ENCODE peak calls at places on chromosomes 12 and 14, in ten cellular contexts. C is upper lobe of right lung, Z is cardiac muscle cell, B is brain microvascular endothelial cell, V is retinal pigment epithelial cell, H is heart left ventricle, X is astrocyte, Y is GM23338, I is heart right ventricle, M is psoas muscle. L is an unnamed sample.

GRCh38 chr12:127785936-127786335 is 481.0 kb upstream of the TMEM132C start:
- DNase-seq in C (no peak), Z (no peak), B (no peak), V (peak), H (no peak), X (no peak), Y (no peak), I (no peak), M (no peak), L (no peak)

GRCh38 chr12:124451637-124452243 is 115.7 kb downstream of the NCOR2 start:
- DNase-seq in C (no peak), Z (no peak), B (no peak), V (no peak), H (no peak), X (no peak), Y (no peak), I (no peak), M (no peak), L (no peak)

GRCh38 chr12:11687538-11687937 is 38.1 kb downstream of the ETV6 start:
- DNase-seq in C (no peak), Z (peak), B (no peak), V (no peak), H (no peak), X (no peak), Y (no peak), I (no peak), M (no peak), L (no peak)

GRCh38 chr14:78157855-78158436 is 12.2 kb upstream of the NRXN3 start:
- DNase-seq in C (peak), Z (peak), B (no peak), V (no peak), H (no peak), X (peak), Y (peak), I (peak), M (no peak), L (no peak)

GRCh38 chr12:846376-846775 is 94.0 kb downstream of the WNK1 start:
- DNase-seq in C (no peak), Z (no peak), B (no peak), V (no peak), H (no peak), X (no peak), Y (no peak), I (no peak), M (no peak), L (no peak)

GRCh38 chr12:89827592-89827991 is 119.0 kb upstream of the ATP2B1 start:
- DNase-seq in C (no peak), Z (no peak), B (no peak), V (no peak), H (no peak), X (no peak), Y (no peak), I (no peak), M (no peak), L (no peak)

GRCh38 chr12:88944403-88944802 is 364.1 kb upstream of the KITLG start:
- DNase-seq in C (no peak), Z (peak), B (peak), V (no peak), H (no peak), X (peak), Y (no peak), I (no peak), M (no peak), L (no peak)

GRCh38 chr12:64685076-64685475 is 74.1 kb downstream of the GNS start:
- DNase-seq in C (no peak), Z (no peak), B (no peak), V (no peak), H (no peak), X (no peak), Y (no peak), I (no peak), M (no peak), L (no peak)

GRCh38 chr14:41636492-41637392 is 30.1 kb downstream of the LRFN5 start:
- DNase-seq in C (no peak), Z (peak), B (no peak), V (no peak), H (no peak), X (peak), Y (peak), I (no peak), M (no peak), L (no peak)

GRCh38 chr12:66804555-66804954 is 125.7 kb upstream of the GRIP1 start:
- DNase-seq in C (no peak), Z (no peak), B (no peak), V (no peak), H (no peak), X (no peak), Y (peak), I (no peak), M (no peak), L (no peak)

GRCh38 chr12:117404940-117405339 is 43.5 kb upstream of the NOS1 start:
- DNase-seq in C (no peak), Z (no peak), B (no peak), V (no peak), H (no peak), X (no peak), Y (no peak), I (no peak), M (no peak), L (no peak)

GRCh38 chr14:22546722-22547071 is 42.3 kb downstream of the DAD1 start:
- DNase-seq in C (no peak), Z (no peak), B (no peak), V (no peak), H (no peak), X (no peak), Y (no peak), I (no peak), M (no peak), L (no peak)

GRCh38 chr12:68198490-68199086 is 27.0 kb downstream of the IL26 start:
- DNase-seq in C (no peak), Z (no peak), B (no peak), V (no peak), H (no peak), X (no peak), Y (no peak), I (no peak), M (no peak), L (no peak)

GRCh38 chr14:55832122-55832911 is 252.3 kb downstream of the KTN1 start:
- DNase-seq in C (no peak), Z (no peak), B (peak), V (no peak), H (no peak), X (no peak), Y (no peak), I (no peak), M (no peak), L (no peak)

GRCh38 chr14:51369814-51370213 is 129.8 kb downstream of the TMX1 start:
- DNase-seq in C (no peak), Z (no peak), B (no peak), V (no peak), H (no peak), X (no peak), Y (peak), I (no peak), M (no peak), L (no peak)

GRCh38 chr12:103884316-103884715 is 43.3 kb upstream of the NT5DC3 start:
- DNase-seq in C (no peak), Z (peak), B (peak), V (no peak), H (no peak), X (peak), Y (peak), I (no peak), M (no peak), L (peak)

GRCh38 chr12:93573552-93574223 is 1.2 kb downstream of the SOCS2 start:
- DNase-seq in C (no peak), Z (no peak), B (no peak), V (no peak), H (peak), X (peak), Y (peak), I (peak), M (no peak), L (no peak)

GRCh38 chr12:3233813-3234212 is 156.6 kb downstream of the TSPAN9 start:
- DNase-seq in C (no peak), Z (no peak), B (no peak), V (no peak), H (no peak), X (no peak), Y (no peak), I (no peak), M (no peak), L (no peak)

GRCh38 chr12:92002195-92002649 is 143.4 kb downstream of the BTG1 start:
- DNase-seq in C (no peak), Z (no peak), B (no peak), V (no peak), H (no peak), X (peak), Y (no peak), I (no peak), M (no peak), L (no peak)

GRCh38 chr12:125340791-125341190 is 275.6 kb downstream of the AACS start:
- DNase-seq in C (no peak), Z (peak), B (peak), V (peak), H (peak), X (peak), Y (no peak), I (peak), M (no peak), L (peak)

GRCh38 chr14:81459912-81460311 is 59.8 kb upstream of the STON2 start:
- DNase-seq in C (no peak), Z (no peak), B (no peak), V (no peak), H (no peak), X (no peak), Y (no peak), I (no peak), M (no peak), L (no peak)

DNA sequence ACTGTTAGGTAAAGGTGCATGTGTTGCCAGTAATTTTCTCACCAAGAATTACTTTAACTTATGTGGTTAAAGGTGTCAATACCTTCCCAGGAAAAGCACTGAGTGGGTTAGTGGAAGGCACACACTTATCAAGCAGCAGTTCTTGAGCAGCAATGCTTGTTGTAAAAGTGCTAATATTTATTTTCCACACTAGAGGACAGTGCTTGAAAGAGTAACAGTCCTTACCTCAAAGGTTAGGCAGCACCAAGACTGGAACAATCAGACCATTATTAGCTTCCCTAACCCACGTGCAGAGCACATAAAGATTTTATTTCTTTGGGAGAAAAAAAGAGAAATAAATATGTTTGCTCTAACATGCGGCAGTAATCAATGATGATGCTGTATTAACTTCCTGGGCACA is 48.8 kb upstream of the KRR1 start:
- DNase-seq in C (no peak), Z (peak), B (peak), V (peak), H (no peak), X (peak), Y (peak), I (no peak), M (no peak), L (peak)
- TF ChIP-seq CTCF in C (peak), Z (peak), B (peak), V (peak), H (peak), X (peak), Y (peak), I (no peak), M (peak), L (peak)

DNA sequence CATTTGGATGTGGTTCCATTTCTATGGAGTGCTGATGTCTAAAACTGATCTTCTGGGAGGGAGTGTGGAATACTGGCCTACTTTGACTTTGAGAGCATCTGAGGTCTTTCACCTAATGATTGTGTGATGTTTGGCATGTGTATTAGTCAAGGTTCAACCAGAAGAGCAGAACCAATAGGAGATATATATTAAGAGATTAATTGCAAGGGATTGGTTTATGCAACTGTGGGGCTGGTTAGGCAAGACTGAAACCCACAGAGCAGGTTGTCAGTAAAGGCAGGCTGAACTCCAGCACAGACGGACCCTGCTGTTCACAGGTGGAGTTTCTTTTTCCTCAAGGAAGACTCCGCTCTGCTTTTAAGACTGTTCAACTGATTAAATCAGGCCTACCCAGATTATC is 11.6 kb downstream of the BMAL2 start:
- DNase-seq in C (no peak), Z (no peak), B (no peak), V (no peak), H (no peak), X (no peak), Y (no peak), I (no peak), M (no peak), L (no peak)
- H3K4me3 ChIP-seq in C (no peak), Z (no peak), B (no peak), V (no peak), H (no peak), X (peak), Y (no peak), I (no peak), M (no peak), L (no peak)

GRCh38 chr14:105532111-105532623 is 5.8 kb downstream of the TMEM121 start:
- DNase-seq in C (peak), Z (no peak), B (no peak), V (no peak), H (no peak), X (no peak), Y (no peak), I (no peak), M (no peak), L (no peak)

GRCh38 chr14:105533811-105534498 is 7.6 kb downstream of the TMEM121 start:
- DNase-seq in C (peak), Z (no peak), B (no peak), V (no peak), H (no peak), X (no peak), Y (no peak), I (no peak), M (no peak), L (no peak)

GRCh38 chr14:105531088-105531957 is 4.9 kb downstream of the TMEM121 start:
- DNase-seq in C (peak), Z (no peak), B (no peak), V (no peak), H (no peak), X (no peak), Y (no peak), I (no peak), M (no peak), L (no peak)

GRCh38 chr14:105533391-105533790 is 7.0 kb downstream of the TMEM121 start:
- DNase-seq in C (peak), Z (no peak), B (no peak), V (no peak), H (no peak), X (no peak), Y (no peak), I (no peak), M (no peak), L (no peak)

DNA sequence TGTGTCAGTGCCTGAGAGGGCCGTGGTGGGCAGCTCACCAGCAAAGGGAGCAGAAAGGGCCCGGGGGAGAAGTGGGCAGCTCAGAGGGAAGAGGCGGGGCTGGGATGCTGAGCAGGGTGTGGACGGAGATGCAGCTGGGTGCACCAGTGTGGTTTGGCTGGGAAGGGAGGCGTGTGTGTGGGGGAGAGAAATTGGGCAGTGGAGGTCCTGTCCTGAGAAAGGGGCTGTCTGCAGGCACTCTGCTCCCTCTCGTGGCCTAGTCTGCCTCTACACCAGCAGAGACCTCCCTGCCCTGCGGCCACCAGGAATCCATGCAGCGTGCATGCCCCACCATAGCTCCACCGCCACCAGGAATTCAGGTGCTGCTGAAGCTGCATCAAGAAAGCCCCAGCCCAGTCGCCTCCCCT is 6.4 kb downstream of the TMEM121 start:
- DNase-seq in C (peak), Z (peak), B (peak), V (no peak), H (no peak), X (no peak), Y (peak), I (no peak), M (no peak), L (no peak)
- TF ChIP-seq CTCF in C (peak), Z (peak), B (peak), V (peak), H (peak), X (no peak), Y (peak), I (no peak), M (no peak), L (peak)

GRCh38 chr12:130778776-130779175 is 60.3 kb downstream of the STX2 start:
- DNase-seq in C (no peak), Z (no peak), B (no peak), V (no peak), H (no peak), X (no peak), Y (no peak), I (no peak), M (no peak), L (no peak)

GRCh38 chr12:130780325-130780724 is 58.7 kb downstream of the STX2 start:
- DNase-seq in C (no peak), Z (no peak), B (no peak), V (no peak), H (no peak), X (no peak), Y (no peak), I (no peak), M (no peak), L (no peak)

GRCh38 chr12:130775953-130776856 is 60.1 kb upstream of the RIMBP2 start:
- DNase-seq in C (no peak), Z (peak), B (peak), V (no peak), H (peak), X (peak), Y (peak), I (peak), M (peak), L (peak)

GRCh38 chr12:130780880-130781575 is 58.0 kb downstream of the STX2 start:
- DNase-seq in C (no peak), Z (no peak), B (no peak), V (no peak), H (no peak), X (no peak), Y (no peak), I (no peak), M (no peak), L (no peak)

DNA sequence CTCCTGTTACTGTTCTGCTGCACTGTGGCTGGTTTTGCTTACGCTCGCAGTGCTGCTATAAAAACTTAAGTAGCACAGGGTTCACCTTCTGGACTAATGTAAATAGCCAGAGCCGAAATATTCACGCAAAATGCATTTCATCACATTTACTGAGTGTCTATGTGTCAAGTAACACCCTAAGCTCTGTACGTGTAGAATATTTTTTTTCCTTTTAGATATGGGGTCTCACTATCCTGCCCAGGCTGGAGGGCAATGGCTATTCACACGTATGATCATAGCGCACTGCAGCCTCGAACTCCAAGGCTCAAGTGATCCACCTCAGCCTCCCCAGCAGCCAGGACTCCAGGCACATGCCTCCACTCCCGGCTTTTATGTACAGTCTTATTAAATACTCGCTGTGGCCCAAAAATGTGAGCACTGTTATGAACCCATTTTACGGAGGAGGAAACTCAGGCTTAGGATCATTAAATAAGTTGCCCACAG is 60.8 kb upstream of the RIMBP2 start:
- DNase-seq in C (no peak), Z (no peak), B (no peak), V (no peak), H (no peak), X (no peak), Y (no peak), I (no peak), M (no peak), L (peak)
- H3K4me3 ChIP-seq in C (peak), Z (no peak), B (no peak), V (no peak), H (no peak), X (no peak), Y (no peak), I (no peak), M (peak), L (no peak)

GRCh38 chr12:26854028-26854387 is 21.0 kb upstream of the ITPR2 start:
- DNase-seq in C (no peak), Z (no peak), B (no peak), V (no peak), H (no peak), X (no peak), Y (no peak), I (no peak), M (no peak), L (no peak)
- TF ChIP-seq CTCF in C (no peak), Z (no peak), B (no peak), V (no peak), H (no peak), X (no peak), Y (no peak), I (no peak), M (no peak), L (no peak)

DNA sequence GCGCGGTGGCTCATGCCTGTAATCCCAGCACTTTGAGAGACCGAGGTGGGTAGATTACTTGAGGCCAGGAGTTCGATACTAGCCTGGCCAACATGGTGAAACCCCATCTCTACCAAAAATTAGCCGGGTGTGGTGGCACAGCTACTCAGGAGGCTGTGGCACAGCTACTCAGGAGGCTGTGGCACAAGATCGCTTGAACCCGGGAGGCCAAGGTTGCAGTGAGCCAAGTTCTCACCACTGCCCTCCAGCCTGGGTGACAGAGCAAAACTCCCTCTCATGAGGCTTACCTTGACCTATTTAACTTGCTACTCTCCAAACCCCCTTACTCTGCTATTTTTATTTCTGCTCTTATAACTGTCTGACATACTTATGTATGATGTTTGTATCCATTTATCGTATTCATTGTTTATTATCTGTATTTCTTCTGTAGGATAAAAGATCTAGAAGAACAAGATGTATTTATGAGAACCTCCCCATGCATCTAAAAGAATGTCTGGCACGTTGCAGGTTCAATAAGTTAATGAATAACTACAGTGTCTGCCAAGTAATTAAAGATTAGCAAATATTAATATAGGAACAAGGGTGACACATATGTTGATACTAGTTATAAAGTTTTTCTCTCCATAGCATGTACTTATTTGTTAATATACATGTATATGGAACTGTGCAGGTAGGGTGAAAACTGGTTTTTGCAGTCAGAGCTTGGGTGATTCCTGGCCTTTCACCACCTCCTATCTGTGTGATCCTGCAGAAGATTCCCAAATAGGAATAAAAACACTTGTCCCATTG is 15.5 kb upstream of the TMPO start:
- DNase-seq in C (no peak), Z (no peak), B (no peak), V (no peak), H (no peak), X (no peak), Y (no peak), I (no peak), M (no peak), L (no peak)
- H3K4me3 ChIP-seq in C (no peak), Z (no peak), B (no peak), V (no peak), H (no peak), X (no peak), Y (no peak), I (no peak), M (no peak), L (no peak)

GRCh38 chr12:94603434-94604068 is 46.8 kb downstream of the TMCC3 start:
- DNase-seq in C (no peak), Z (no peak), B (no peak), V (no peak), H (peak), X (no peak), Y (peak), I (no peak), M (no peak), L (no peak)
- TF ChIP-seq CTCF in C (peak), Z (peak), B (peak), V (peak), H (peak), X (peak), Y (peak), I (peak), M (peak), L (peak)